ENCODE peak calls at places on chromosomes 1 and 21, in four cellular contexts. One of them, this sample, is unnamed.

GRCh38 chr1:107138767-107139445 is 1.9 kb upstream of the NTNG1 start:
- DNase-seq in tibial nerve: no peak
- DNase-seq in BE2C: no peak
- DNase-seq in GM23338: peak; percentile 11
- DNase-seq in this sample: no peak

GRCh38 chr1:42971848-42972291 is 13.2 kb upstream of the SLC2A1 start:
- DNase-seq in tibial nerve: no peak
- DNase-seq in BE2C: peak; percentile 24
- DNase-seq in GM23338: no peak
- DNase-seq in this sample: no peak

GRCh38 chr1:155050560-155051341 is at the start of gene ADAM15:
- DNase-seq in BE2C: peak; percentile 91
- DNase-seq in tibial nerve: peak; percentile 70
- DNase-seq in GM23338: peak; percentile 93
- DNase-seq in this sample: peak; percentile 86

GRCh38 chr1:209613351-209614150 is 30.0 kb downstream of the CAMK1G start:
- DNase-seq in GM23338: no peak
- DNase-seq in tibial nerve: no peak
- DNase-seq in BE2C: no peak
- DNase-seq in this sample: no peak

GRCh38 chr1:3747522-3747848 is 4.8 kb upstream of the CCDC27 start:
- DNase-seq in tibial nerve: no peak
- DNase-seq in GM23338: no peak
- DNase-seq in BE2C: no peak
- DNase-seq in this sample: no peak

GRCh38 chr1:234958702-234959649 is 169.7 kb downstream of the TOMM20 start:
- DNase-seq in tibial nerve: no peak
- DNase-seq in GM23338: no peak
- DNase-seq in BE2C: no peak
- DNase-seq in this sample: no peak

GRCh38 chr1:226677121-226678020 is 61.7 kb downstream of the ITPKB start:
- DNase-seq in GM23338: no peak
- DNase-seq in BE2C: no peak
- DNase-seq in tibial nerve: peak; percentile 89
- DNase-seq in this sample: peak; percentile 50

GRCh38 chr1:208044568-208045241 is 133.8 kb upstream of the CD34 start:
- DNase-seq in GM23338: no peak
- DNase-seq in BE2C: no peak
- DNase-seq in tibial nerve: no peak
- DNase-seq in this sample: no peak

GRCh38 chr1:81797701-81798100 is 3.0 kb upstream of the ADGRL2 start:
- DNase-seq in tibial nerve: no peak
- DNase-seq in BE2C: no peak
- DNase-seq in GM23338: no peak
- DNase-seq in this sample: no peak

GRCh38 chr21:38273745-38274544 is 17.2 kb downstream of the KCNJ15 start:
- DNase-seq in GM23338: no peak
- DNase-seq in BE2C: no peak
- DNase-seq in tibial nerve: no peak
- DNase-seq in this sample: no peak

GRCh38 chr1:223844962-223845809 is 561 bp downstream of the TP53BP2 start:
- DNase-seq in GM23338: peak; percentile 41
- DNase-seq in BE2C: peak; percentile 60
- DNase-seq in tibial nerve: no peak
- DNase-seq in this sample: peak; percentile 46

GRCh38 chr1:71240656-71241055 is 159.8 kb upstream of the ZRANB2 start:
- DNase-seq in BE2C: no peak
- DNase-seq in tibial nerve: no peak
- DNase-seq in GM23338: no peak
- DNase-seq in this sample: no peak

GRCh38 chr1:226520640-226521355 is 27.8 kb upstream of the STUM start:
- DNase-seq in tibial nerve: no peak
- DNase-seq in GM23338: peak; percentile 68
- DNase-seq in BE2C: no peak
- DNase-seq in this sample: no peak

GRCh38 chr1:27314169-27314568 is 7.8 kb upstream of the TMEM222 start:
- DNase-seq in tibial nerve: no peak
- DNase-seq in GM23338: no peak
- DNase-seq in BE2C: no peak
- DNase-seq in this sample: no peak

GRCh38 chr1:171254859-171255258 is 6.6 kb downstream of the FMO1 start:
- DNase-seq in BE2C: no peak
- DNase-seq in GM23338: no peak
- DNase-seq in tibial nerve: no peak
- DNase-seq in this sample: no peak

GRCh38 chr1:50972766-50973165 is 2.7 kb downstream of the CDKN2C start:
- DNase-seq in tibial nerve: no peak
- DNase-seq in GM23338: no peak
- DNase-seq in BE2C: no peak
- DNase-seq in this sample: no peak

GRCh38 chr1:214830956-214831355 is 228.0 kb downstream of the CENPF start:
- DNase-seq in BE2C: no peak
- DNase-seq in tibial nerve: no peak
- DNase-seq in GM23338: no peak
- DNase-seq in this sample: no peak

GRCh38 chr1:210342986-210343780 is 14.5 kb downstream of the HHAT start:
- DNase-seq in tibial nerve: no peak
- DNase-seq in BE2C: peak; percentile 55
- DNase-seq in GM23338: no peak
- DNase-seq in this sample: no peak

GRCh38 chr1:11134352-11135266 is 34.9 kb upstream of the EXOSC10 start:
- DNase-seq in BE2C: peak; percentile 71
- DNase-seq in tibial nerve: peak; percentile 38
- DNase-seq in GM23338: no peak
- DNase-seq in this sample: no peak

GRCh38 chr1:172449585-172450523 is 6.0 kb upstream of the PIGC start:
- DNase-seq in GM23338: peak; percentile 93
- DNase-seq in tibial nerve: no peak
- DNase-seq in BE2C: peak; percentile 72
- DNase-seq in this sample: no peak

GRCh38 chr21:45997495-45998275 is 16.1 kb downstream of the COL6A1 start:
- DNase-seq in GM23338: no peak
- DNase-seq in tibial nerve: peak; percentile 12
- DNase-seq in BE2C: peak; percentile 10
- DNase-seq in this sample: no peak

GRCh38 chr1:76291186-76291585 is 216.6 kb downstream of the ST6GALNAC3 start:
- DNase-seq in BE2C: no peak
- DNase-seq in GM23338: no peak
- DNase-seq in tibial nerve: no peak
- DNase-seq in this sample: no peak

GRCh38 chr1:10635385-10635896 is 160.7 kb downstream of the PEX14 start:
- DNase-seq in BE2C: no peak
- DNase-seq in GM23338: no peak
- DNase-seq in tibial nerve: no peak
- DNase-seq in this sample: no peak

GRCh38 chr21:45864436-45864835 is 117.1 kb upstream of the COL6A1 start:
- DNase-seq in BE2C: no peak
- DNase-seq in tibial nerve: no peak
- DNase-seq in GM23338: no peak
- DNase-seq in this sample: no peak

GRCh38 chr1:111402083-111402482 is 25.5 kb downstream of the OVGP1 start:
- DNase-seq in tibial nerve: no peak
- DNase-seq in GM23338: no peak
- DNase-seq in BE2C: no peak
- DNase-seq in this sample: no peak

GRCh38 chr21:32351428-32351827 is 41.4 kb downstream of the URB1 start:
- DNase-seq in BE2C: no peak
- DNase-seq in GM23338: no peak
- DNase-seq in tibial nerve: no peak
- DNase-seq in this sample: no peak

GRCh38 chr1:48333316-48333715 is 110.8 kb downstream of the SLC5A9 start:
- DNase-seq in BE2C: no peak
- DNase-seq in GM23338: no peak
- DNase-seq in tibial nerve: no peak
- DNase-seq in this sample: no peak

GRCh38 chr21:33657124-33657842 is 15.0 kb downstream of the ITSN1 start:
- DNase-seq in tibial nerve: no peak
- DNase-seq in GM23338: no peak
- DNase-seq in BE2C: no peak
- DNase-seq in this sample: no peak

GRCh38 chr21:37208056-37208705 is 59.0 kb downstream of the VPS26C start:
- DNase-seq in GM23338: no peak
- DNase-seq in tibial nerve: peak; percentile 37
- DNase-seq in BE2C: peak; percentile 44
- DNase-seq in this sample: no peak

GRCh38 chr21:37208741-37209225 is 58.4 kb downstream of the VPS26C start:
- DNase-seq in tibial nerve: no peak
- DNase-seq in GM23338: no peak
- DNase-seq in BE2C: peak; percentile 33
- DNase-seq in this sample: no peak

GRCh38 chr21:37206531-37206930 is 60.6 kb downstream of the VPS26C start:
- DNase-seq in GM23338: no peak
- DNase-seq in BE2C: no peak
- DNase-seq in tibial nerve: no peak
- DNase-seq in this sample: no peak

GRCh38 chr21:37210017-37210593 is 57.0 kb downstream of the VPS26C start:
- DNase-seq in GM23338: no peak
- DNase-seq in tibial nerve: no peak
- DNase-seq in BE2C: no peak
- DNase-seq in this sample: no peak

GRCh38 chr21:37207441-37208009 is 59.6 kb downstream of the VPS26C start:
- DNase-seq in GM23338: no peak
- DNase-seq in BE2C: peak; percentile 50
- DNase-seq in tibial nerve: no peak
- DNase-seq in this sample: no peak
- H3K4me3 ChIP-seq in GM23338: no peak overlapping the region
- H3K4me3 ChIP-seq in BE2C: peak overlapping the region; percentile 44
- H3K4me3 ChIP-seq in tibial nerve: no peak overlapping the region
- H3K4me3 ChIP-seq in this sample: no peak overlapping the region

DNA sequence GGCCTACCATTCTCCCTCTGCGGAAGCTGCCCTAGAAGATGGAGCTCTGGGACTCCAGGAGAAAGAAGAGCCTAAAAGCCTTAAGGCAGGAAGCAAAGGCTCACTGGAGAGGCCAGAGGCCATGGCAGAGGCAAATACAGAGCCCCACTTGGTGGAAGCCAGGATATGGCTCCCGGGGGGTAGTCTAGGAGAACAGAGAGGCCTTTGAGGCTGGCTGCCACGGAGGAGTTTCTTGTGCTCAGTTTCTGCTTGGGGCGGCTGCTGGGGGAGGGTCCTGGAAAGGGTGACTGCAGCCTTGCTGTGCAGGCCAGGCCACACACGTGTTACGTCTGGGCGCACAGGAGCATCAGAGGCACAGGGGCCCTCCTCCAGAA is 5.4 kb downstream of the CC2D1B start:
- DNase-seq in BE2C: no peak
- DNase-seq in tibial nerve: no peak
- DNase-seq in GM23338: no peak
- DNase-seq in this sample: no peak
- H3K36me3 ChIP-seq in BE2C: peaks cover 18% of the 10 kb centered on the region
- H3K36me3 ChIP-seq in tibial nerve: peaks cover 12% of the 10 kb centered on the region
- H3K36me3 ChIP-seq in GM23338: peaks cover 15% of the 10 kb centered on the region
- H3K36me3 ChIP-seq in this sample: peaks cover 71% of the 10 kb centered on the region

GRCh38 chr1:156337888-156338179 is 258 bp downstream of the CCT3 start:
- DNase-seq in GM23338: no peak
- DNase-seq in BE2C: no peak
- DNase-seq in tibial nerve: no peak
- DNase-seq in this sample: no peak
- TF ChIP-seq CTCF in GM23338: no peak
- TF ChIP-seq CTCF in BE2C: no peak
- TF ChIP-seq CTCF in tibial nerve: no peak
- TF ChIP-seq CTCF in this sample: no peak

GRCh38 chr1:108722292-108722691 is 9.6 kb downstream of the FNDC7 start:
- DNase-seq in GM23338: no peak
- DNase-seq in tibial nerve: no peak
- DNase-seq in BE2C: no peak
- DNase-seq in this sample: no peak
- H3K4me3 ChIP-seq in GM23338: no peak overlapping the region
- H3K4me3 ChIP-seq in tibial nerve: no peak overlapping the region
- H3K4me3 ChIP-seq in BE2C: no peak overlapping the region
- H3K4me3 ChIP-seq in this sample: no peak overlapping the region

DNA sequence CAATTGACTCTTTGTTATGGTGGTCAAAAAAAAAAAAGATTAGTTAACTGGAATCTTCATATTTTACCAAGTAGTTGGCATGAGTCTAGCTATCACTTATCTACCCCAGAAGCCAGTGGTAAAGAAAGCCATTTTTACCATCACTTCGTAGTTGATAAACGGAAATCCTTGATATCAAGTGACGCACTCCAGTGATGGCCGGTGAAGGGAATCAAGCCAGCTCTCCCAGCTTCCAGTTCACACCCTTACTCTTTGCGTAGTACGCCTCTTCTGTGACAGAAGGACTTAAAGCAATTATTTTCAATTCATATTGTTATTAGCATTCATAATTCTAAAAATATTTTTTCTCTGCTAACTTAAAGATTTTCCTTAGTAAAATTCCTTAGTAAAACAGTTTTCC is 447.9 kb downstream of the GPATCH2 start:
- DNase-seq in GM23338: no peak
- DNase-seq in BE2C: no peak
- DNase-seq in tibial nerve: no peak
- DNase-seq in this sample: no peak
- H3K36me3 ChIP-seq in GM23338: no peaks in the 10 kb centered on the region
- H3K36me3 ChIP-seq in BE2C: no peaks in the 10 kb centered on the region
- H3K36me3 ChIP-seq in tibial nerve: no peaks in the 10 kb centered on the region
- H3K36me3 ChIP-seq in this sample: no peaks in the 10 kb centered on the region

GRCh38 chr21:42833859-42834729 is 45.2 kb downstream of the WDR4 start:
- DNase-seq in BE2C: no peak
- DNase-seq in tibial nerve: no peak
- DNase-seq in GM23338: no peak
- DNase-seq in this sample: no peak

GRCh38 chr21:42835211-42835610 is 44.1 kb downstream of the WDR4 start:
- DNase-seq in BE2C: no peak
- DNase-seq in GM23338: no peak
- DNase-seq in tibial nerve: no peak
- DNase-seq in this sample: no peak

GRCh38 chr21:42834730-42835191 is 44.6 kb downstream of the WDR4 start:
- DNase-seq in GM23338: no peak
- DNase-seq in tibial nerve: no peak
- DNase-seq in BE2C: no peak
- DNase-seq in this sample: no peak

GRCh38 chr21:42835611-42836401 is 43.5 kb downstream of the WDR4 start:
- DNase-seq in tibial nerve: no peak
- DNase-seq in GM23338: no peak
- DNase-seq in BE2C: no peak
- DNase-seq in this sample: no peak

GRCh38 chr21:42833439-42833815 is 45.9 kb downstream of the WDR4 start:
- DNase-seq in BE2C: peak; percentile 56
- DNase-seq in GM23338: peak; percentile 47
- DNase-seq in tibial nerve: no peak
- DNase-seq in this sample: peak; percentile 68
- TF ChIP-seq CTCF in BE2C: peak; percentile 58
- TF ChIP-seq CTCF in GM23338: peak; percentile 38
- TF ChIP-seq CTCF in tibial nerve: no peak
- TF ChIP-seq CTCF in this sample: peak; percentile 38

DNA sequence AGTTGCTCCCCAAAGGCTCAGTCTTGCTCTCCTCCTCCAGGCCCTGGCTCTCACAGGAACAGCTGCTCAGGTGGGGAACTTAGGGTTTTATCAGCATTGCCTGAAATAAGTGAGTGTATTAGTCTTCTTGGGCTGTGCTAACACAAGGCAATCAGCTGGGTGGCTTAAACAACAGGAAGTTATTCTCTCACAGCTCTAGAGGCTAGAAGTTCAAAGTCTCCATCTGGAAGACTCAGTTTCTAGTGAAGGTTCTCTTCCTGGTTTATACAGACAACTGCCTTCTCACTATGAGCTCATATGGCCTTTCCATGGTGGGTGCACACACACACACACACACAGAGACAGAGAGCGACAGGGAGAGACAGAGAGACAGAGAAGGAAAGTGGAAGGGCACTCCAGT is 2.8 kb upstream of the CD1C start:
- DNase-seq in BE2C: no peak
- DNase-seq in tibial nerve: no peak
- DNase-seq in GM23338: no peak
- DNase-seq in this sample: no peak
- H3K4me3 ChIP-seq in BE2C: no peak overlapping the region
- H3K4me3 ChIP-seq in tibial nerve: no peak overlapping the region
- H3K4me3 ChIP-seq in GM23338: no peak overlapping the region
- H3K4me3 ChIP-seq in this sample: no peak overlapping the region

This sample was measured in CD8-positive, alpha-beta T cell.